ENCODE peak calls at places on chromosomes 2 and 18, in four cellular contexts. One of them, this sample, is unnamed.

GRCh38 chr2:9975328-9975727 is 23.8 kb downstream of the GRHL1 start:
- DNase-seq in HFF-Myc: no peak
- DNase-seq in glomerular endothelial cell: no peak
- DNase-seq in OCI-LY7: no peak
- DNase-seq in this sample: peak

GRCh38 chr2:184923751-184924150 is 325.4 kb downstream of the ZNF804A start:
- DNase-seq in HFF-Myc: no peak
- DNase-seq in glomerular endothelial cell: no peak
- DNase-seq in OCI-LY7: no peak
- DNase-seq in this sample: no peak

GRCh38 chr2:46984642-46985476 is 69.3 kb upstream of the MCFD2 start:
- DNase-seq in HFF-Myc: peak
- DNase-seq in glomerular endothelial cell: peak
- DNase-seq in OCI-LY7: peak
- DNase-seq in this sample: no peak

GRCh38 chr2:109218087-109218791 is 89.2 kb downstream of the SH3RF3 start:
- DNase-seq in HFF-Myc: no peak
- DNase-seq in glomerular endothelial cell: no peak
- DNase-seq in OCI-LY7: no peak
- DNase-seq in this sample: peak

GRCh38 chr2:203209538-203209937 is 29.3 kb upstream of the CYP20A1 start:
- DNase-seq in HFF-Myc: no peak
- DNase-seq in glomerular endothelial cell: no peak
- DNase-seq in OCI-LY7: no peak
- DNase-seq in this sample: peak

GRCh38 chr2:105977212-105977611 is 216.9 kb downstream of the UXS1 start:
- DNase-seq in HFF-Myc: no peak
- DNase-seq in glomerular endothelial cell: no peak
- DNase-seq in OCI-LY7: no peak
- DNase-seq in this sample: no peak

GRCh38 chr18:28984731-28985130 is 807.8 kb upstream of the CDH2 start:
- DNase-seq in HFF-Myc: no peak
- DNase-seq in glomerular endothelial cell: no peak
- DNase-seq in OCI-LY7: no peak
- DNase-seq in this sample: no peak

GRCh38 chr2:10949835-10950234 is 38.1 kb downstream of the KCNF1 start:
- DNase-seq in HFF-Myc: no peak
- DNase-seq in glomerular endothelial cell: no peak
- DNase-seq in OCI-LY7: no peak
- DNase-seq in this sample: no peak

GRCh38 chr18:47191956-47192355 is 15.8 kb upstream of the IER3IP1 start:
- DNase-seq in HFF-Myc: no peak
- DNase-seq in glomerular endothelial cell: no peak
- DNase-seq in OCI-LY7: no peak
- DNase-seq in this sample: peak

GRCh38 chr2:66438498-66439290 is 3.8 kb downstream of the MEIS1 start:
- DNase-seq in HFF-Myc: no peak
- DNase-seq in glomerular endothelial cell: no peak
- DNase-seq in OCI-LY7: no peak
- DNase-seq in this sample: no peak

GRCh38 chr2:16031848-16032159 is 91.5 kb downstream of the MYCN start:
- DNase-seq in HFF-Myc: no peak
- DNase-seq in glomerular endothelial cell: no peak
- DNase-seq in OCI-LY7: no peak
- DNase-seq in this sample: peak

GRCh38 chr2:117957616-117958015 is 56.3 kb downstream of the CCDC93 start:
- DNase-seq in HFF-Myc: no peak
- DNase-seq in glomerular endothelial cell: no peak
- DNase-seq in OCI-LY7: no peak
- DNase-seq in this sample: no peak

GRCh38 chr2:501667-502066 is 175.5 kb downstream of the TMEM18 start:
- DNase-seq in HFF-Myc: no peak
- DNase-seq in glomerular endothelial cell: no peak
- DNase-seq in OCI-LY7: no peak
- DNase-seq in this sample: no peak

GRCh38 chr18:70422061-70422965 is 133.5 kb downstream of the SOCS6 start:
- DNase-seq in HFF-Myc: peak
- DNase-seq in glomerular endothelial cell: peak
- DNase-seq in OCI-LY7: no peak
- DNase-seq in this sample: peak

GRCh38 chr18:22168360-22168921 is 948 bp upstream of the GATA6 start:
- DNase-seq in HFF-Myc: no peak
- DNase-seq in glomerular endothelial cell: no peak
- DNase-seq in OCI-LY7: no peak
- DNase-seq in this sample: peak

GRCh38 chr2:70003093-70003830 is 41.8 kb upstream of the ASPRV1 start:
- DNase-seq in HFF-Myc: no peak
- DNase-seq in glomerular endothelial cell: no peak
- DNase-seq in OCI-LY7: no peak
- DNase-seq in this sample: no peak

GRCh38 chr2:207163815-207164747 is 1.7 kb downstream of the KLF7 start:
- DNase-seq in HFF-Myc: no peak
- DNase-seq in glomerular endothelial cell: no peak
- DNase-seq in OCI-LY7: no peak
- DNase-seq in this sample: peak

GRCh38 chr18:74196220-74197119 is 48.1 kb downstream of the TIMM21 start:
- DNase-seq in HFF-Myc: peak
- DNase-seq in glomerular endothelial cell: peak
- DNase-seq in OCI-LY7: peak
- DNase-seq in this sample: peak

GRCh38 chr2:1868683-1869141 is 124.4 kb upstream of the PXDN start:
- DNase-seq in HFF-Myc: no peak
- DNase-seq in glomerular endothelial cell: no peak
- DNase-seq in OCI-LY7: no peak
- DNase-seq in this sample: no peak

GRCh38 chr18:78473563-78473962 is 506.1 kb upstream of the SALL3 start:
- DNase-seq in HFF-Myc: no peak
- DNase-seq in glomerular endothelial cell: no peak
- DNase-seq in OCI-LY7: no peak
- DNase-seq in this sample: no peak

GRCh38 chr18:4106407-4107033 is 348.6 kb downstream of the DLGAP1 start:
- DNase-seq in HFF-Myc: peak
- DNase-seq in glomerular endothelial cell: peak
- DNase-seq in OCI-LY7: peak
- DNase-seq in this sample: peak

GRCh38 chr2:128623776-128624424 is 305.2 kb upstream of the HS6ST1 start:
- DNase-seq in HFF-Myc: peak
- DNase-seq in glomerular endothelial cell: no peak
- DNase-seq in OCI-LY7: peak
- DNase-seq in this sample: no peak

GRCh38 chr2:45739796-45740485 is 88.5 kb downstream of the PRKCE start:
- DNase-seq in HFF-Myc: no peak
- DNase-seq in glomerular endothelial cell: no peak
- DNase-seq in OCI-LY7: no peak
- DNase-seq in this sample: no peak

GRCh38 chr2:5725794-5726463 is 33.7 kb downstream of the SOX11 start:
- DNase-seq in HFF-Myc: no peak
- DNase-seq in glomerular endothelial cell: no peak
- DNase-seq in OCI-LY7: no peak
- DNase-seq in this sample: no peak

GRCh38 chr2:20617892-20618467 is 32.9 kb downstream of the HS1BP3 start:
- DNase-seq in HFF-Myc: peak
- DNase-seq in glomerular endothelial cell: peak
- DNase-seq in OCI-LY7: no peak
- DNase-seq in this sample: peak

GRCh38 chr2:173903611-173904394 is 61.4 kb downstream of the SP3 start:
- DNase-seq in HFF-Myc: no peak
- DNase-seq in glomerular endothelial cell: no peak
- DNase-seq in OCI-LY7: no peak
- DNase-seq in this sample: no peak

GRCh38 chr2:176177580-176178270 is 10.7 kb upstream of the HOXD1 start:
- DNase-seq in HFF-Myc: no peak
- DNase-seq in glomerular endothelial cell: no peak
- DNase-seq in OCI-LY7: no peak
- DNase-seq in this sample: no peak

GRCh38 chr2:132038179-132038882 is 123.4 kb downstream of the ANKRD30BL start:
- DNase-seq in HFF-Myc: no peak
- DNase-seq in glomerular endothelial cell: no peak
- DNase-seq in OCI-LY7: peak
- DNase-seq in this sample: peak

GRCh38 chr2:196758474-196759377 is 40.8 kb downstream of the GTF3C3 start:
- DNase-seq in HFF-Myc: no peak
- DNase-seq in glomerular endothelial cell: no peak
- DNase-seq in OCI-LY7: peak
- DNase-seq in this sample: peak

GRCh38 chr2:179393481-179393880 is 128.8 kb upstream of the SESTD1 start:
- DNase-seq in HFF-Myc: no peak
- DNase-seq in glomerular endothelial cell: no peak
- DNase-seq in OCI-LY7: no peak
- DNase-seq in this sample: no peak

GRCh38 chr2:233421091-233421816 is 67.0 kb downstream of the DGKD start:
- DNase-seq in HFF-Myc: no peak
- DNase-seq in glomerular endothelial cell: no peak
- DNase-seq in OCI-LY7: no peak
- DNase-seq in this sample: no peak

GRCh38 chr2:43006834-43007543 is 214.6 kb upstream of the HAAO start:
- DNase-seq in HFF-Myc: no peak
- DNase-seq in glomerular endothelial cell: no peak
- DNase-seq in OCI-LY7: no peak
- DNase-seq in this sample: no peak

GRCh38 chr18:48842259-48843061 is 108.3 kb downstream of the SMAD7 start:
- DNase-seq in HFF-Myc: no peak
- DNase-seq in glomerular endothelial cell: peak
- DNase-seq in OCI-LY7: peak
- DNase-seq in this sample: peak